ENCODE peak calls at places on chromosome 15, in nine cellular contexts. One of them, this sample, is unnamed.
A peak's percentile ranks its signal among the peaks of the same experiment; 100 is the strongest.

GRCh38 chr15:22902578-22902977 is 64.1 kb downstream of the NIPA2 start:
- DNase-seq in uterus: no peak
- DNase-seq in progenitor cell of endocrine pancreas: no peak
- DNase-seq in stimulated activated CD4-positive, alpha-beta T cell treated with anti-CD3 and anti-CD28 coated beads, Interleukin-1b, Interleukin-23, amount 100 ng/mL, for 24 hours: no peak
- DNase-seq in thoracic aorta: no peak
- DNase-seq in nucleus accumbens: no peak
- DNase-seq in effector CD4-positive, alpha-beta T cell: no peak
- DNase-seq in T1000: no peak
- DNase-seq in substantia nigra: no peak
- DNase-seq in this sample: no peak

GRCh38 chr15:98799991-98800390 is 151.7 kb downstream of the IGF1R start:
- DNase-seq in nucleus accumbens: no peak
- DNase-seq in progenitor cell of endocrine pancreas: no peak
- DNase-seq in thoracic aorta: no peak
- DNase-seq in stimulated activated CD4-positive, alpha-beta T cell treated with anti-CD3 and anti-CD28 coated beads, Interleukin-1b, Interleukin-23, amount 100 ng/mL, for 24 hours: no peak
- DNase-seq in T1000: no peak
- DNase-seq in effector CD4-positive, alpha-beta T cell: no peak
- DNase-seq in substantia nigra: no peak
- DNase-seq in uterus: no peak
- DNase-seq in this sample: peak; percentile 36

GRCh38 chr15:88834211-88834812 is 31.1 kb downstream of the ACAN start:
- DNase-seq in substantia nigra: peak; percentile 26
- DNase-seq in uterus: peak; percentile 38
- DNase-seq in thoracic aorta: peak; percentile 20
- DNase-seq in progenitor cell of endocrine pancreas: peak; percentile 30
- DNase-seq in nucleus accumbens: no peak
- DNase-seq in effector CD4-positive, alpha-beta T cell: no peak
- DNase-seq in T1000: no peak
- DNase-seq in stimulated activated CD4-positive, alpha-beta T cell treated with anti-CD3 and anti-CD28 coated beads, Interleukin-1b, Interleukin-23, amount 100 ng/mL, for 24 hours: no peak
- DNase-seq in this sample: peak; percentile 48

GRCh38 chr15:33111051-33111451 is 83.5 kb downstream of the FMN1 start:
- DNase-seq in uterus: no peak
- DNase-seq in T1000: no peak
- DNase-seq in thoracic aorta: no peak
- DNase-seq in substantia nigra: no peak
- DNase-seq in stimulated activated CD4-positive, alpha-beta T cell treated with anti-CD3 and anti-CD28 coated beads, Interleukin-1b, Interleukin-23, amount 100 ng/mL, for 24 hours: no peak
- DNase-seq in progenitor cell of endocrine pancreas: no peak
- DNase-seq in nucleus accumbens: no peak
- DNase-seq in effector CD4-positive, alpha-beta T cell: no peak
- DNase-seq in this sample: no peak

GRCh38 chr15:64947211-64947610 is 35.5 kb downstream of the ANKDD1A start:
- DNase-seq in stimulated activated CD4-positive, alpha-beta T cell treated with anti-CD3 and anti-CD28 coated beads, Interleukin-1b, Interleukin-23, amount 100 ng/mL, for 24 hours: no peak
- DNase-seq in effector CD4-positive, alpha-beta T cell: no peak
- DNase-seq in nucleus accumbens: no peak
- DNase-seq in uterus: no peak
- DNase-seq in T1000: no peak
- DNase-seq in substantia nigra: no peak
- DNase-seq in progenitor cell of endocrine pancreas: no peak
- DNase-seq in thoracic aorta: no peak
- DNase-seq in this sample: no peak

GRCh38 chr15:67548862-67549651 is 6.6 kb downstream of the MAP2K5 start:
- DNase-seq in substantia nigra: no peak
- DNase-seq in uterus: no peak
- DNase-seq in T1000: no peak
- DNase-seq in thoracic aorta: no peak
- DNase-seq in progenitor cell of endocrine pancreas: no peak
- DNase-seq in effector CD4-positive, alpha-beta T cell: no peak
- DNase-seq in nucleus accumbens: no peak
- DNase-seq in stimulated activated CD4-positive, alpha-beta T cell treated with anti-CD3 and anti-CD28 coated beads, Interleukin-1b, Interleukin-23, amount 100 ng/mL, for 24 hours: no peak
- DNase-seq in this sample: no peak

GRCh38 chr15:29849716-29850115 is 27.4 kb upstream of the TJP1 start:
- DNase-seq in progenitor cell of endocrine pancreas: no peak
- DNase-seq in thoracic aorta: no peak
- DNase-seq in uterus: no peak
- DNase-seq in T1000: no peak
- DNase-seq in effector CD4-positive, alpha-beta T cell: no peak
- DNase-seq in stimulated activated CD4-positive, alpha-beta T cell treated with anti-CD3 and anti-CD28 coated beads, Interleukin-1b, Interleukin-23, amount 100 ng/mL, for 24 hours: no peak
- DNase-seq in nucleus accumbens: no peak
- DNase-seq in substantia nigra: no peak
- DNase-seq in this sample: no peak

GRCh38 chr15:62584301-62585235 is 419.5 kb upstream of the C2CD4B start:
- DNase-seq in uterus: no peak
- DNase-seq in progenitor cell of endocrine pancreas: no peak
- DNase-seq in T1000: no peak
- DNase-seq in thoracic aorta: no peak
- DNase-seq in substantia nigra: no peak
- DNase-seq in effector CD4-positive, alpha-beta T cell: no peak
- DNase-seq in nucleus accumbens: no peak
- DNase-seq in stimulated activated CD4-positive, alpha-beta T cell treated with anti-CD3 and anti-CD28 coated beads, Interleukin-1b, Interleukin-23, amount 100 ng/mL, for 24 hours: no peak
- DNase-seq in this sample: no peak

GRCh38 chr15:74950078-74951000 is 6.2 kb downstream of the RPP25 start:
- DNase-seq in uterus: peak; percentile 83
- DNase-seq in substantia nigra: peak; percentile 15
- DNase-seq in progenitor cell of endocrine pancreas: peak; percentile 80
- DNase-seq in thoracic aorta: peak; percentile 42
- DNase-seq in T1000: peak; percentile 51
- DNase-seq in stimulated activated CD4-positive, alpha-beta T cell treated with anti-CD3 and anti-CD28 coated beads, Interleukin-1b, Interleukin-23, amount 100 ng/mL, for 24 hours: peak; percentile 64
- DNase-seq in nucleus accumbens: peak; percentile 13
- DNase-seq in effector CD4-positive, alpha-beta T cell: peak; percentile 71
- DNase-seq in this sample: peak; percentile 86

GRCh38 chr15:98609144-98609852 is 39.0 kb upstream of the IGF1R start:
- DNase-seq in progenitor cell of endocrine pancreas: no peak
- DNase-seq in stimulated activated CD4-positive, alpha-beta T cell treated with anti-CD3 and anti-CD28 coated beads, Interleukin-1b, Interleukin-23, amount 100 ng/mL, for 24 hours: no peak
- DNase-seq in thoracic aorta: no peak
- DNase-seq in T1000: peak; percentile 32
- DNase-seq in substantia nigra: no peak
- DNase-seq in effector CD4-positive, alpha-beta T cell: no peak
- DNase-seq in nucleus accumbens: no peak
- DNase-seq in uterus: no peak
- DNase-seq in this sample: no peak

GRCh38 chr15:80635953-80636352 is 59.2 kb upstream of the ABHD17C start:
- DNase-seq in nucleus accumbens: no peak
- DNase-seq in thoracic aorta: no peak
- DNase-seq in stimulated activated CD4-positive, alpha-beta T cell treated with anti-CD3 and anti-CD28 coated beads, Interleukin-1b, Interleukin-23, amount 100 ng/mL, for 24 hours: no peak
- DNase-seq in uterus: no peak
- DNase-seq in effector CD4-positive, alpha-beta T cell: no peak
- DNase-seq in progenitor cell of endocrine pancreas: no peak
- DNase-seq in T1000: no peak
- DNase-seq in substantia nigra: no peak
- DNase-seq in this sample: no peak

GRCh38 chr15:101318147-101318809 is 23.2 kb upstream of the SNRPA1 start:
- DNase-seq in T1000: no peak
- DNase-seq in progenitor cell of endocrine pancreas: no peak
- DNase-seq in substantia nigra: no peak
- DNase-seq in stimulated activated CD4-positive, alpha-beta T cell treated with anti-CD3 and anti-CD28 coated beads, Interleukin-1b, Interleukin-23, amount 100 ng/mL, for 24 hours: no peak
- DNase-seq in uterus: peak; percentile 3
- DNase-seq in thoracic aorta: no peak
- DNase-seq in effector CD4-positive, alpha-beta T cell: no peak
- DNase-seq in nucleus accumbens: no peak
- DNase-seq in this sample: no peak

GRCh38 chr15:82663186-82663600 is 16.0 kb upstream of the CPEB1 start:
- DNase-seq in nucleus accumbens: no peak
- DNase-seq in effector CD4-positive, alpha-beta T cell: peak; percentile 34
- DNase-seq in uterus: no peak
- DNase-seq in progenitor cell of endocrine pancreas: peak; percentile 79
- DNase-seq in stimulated activated CD4-positive, alpha-beta T cell treated with anti-CD3 and anti-CD28 coated beads, Interleukin-1b, Interleukin-23, amount 100 ng/mL, for 24 hours: no peak
- DNase-seq in substantia nigra: no peak
- DNase-seq in thoracic aorta: no peak
- DNase-seq in T1000: peak; percentile 3
- DNase-seq in this sample: no peak

GRCh38 chr15:92316586-92317295 is 76.9 kb upstream of the ST8SIA2 start:
- DNase-seq in uterus: no peak
- DNase-seq in thoracic aorta: no peak
- DNase-seq in stimulated activated CD4-positive, alpha-beta T cell treated with anti-CD3 and anti-CD28 coated beads, Interleukin-1b, Interleukin-23, amount 100 ng/mL, for 24 hours: no peak
- DNase-seq in nucleus accumbens: no peak
- DNase-seq in effector CD4-positive, alpha-beta T cell: no peak
- DNase-seq in T1000: no peak
- DNase-seq in progenitor cell of endocrine pancreas: no peak
- DNase-seq in substantia nigra: no peak
- DNase-seq in this sample: no peak

GRCh38 chr15:60758961-60759729 is 280.2 kb upstream of the ICE2 start:
- DNase-seq in effector CD4-positive, alpha-beta T cell: no peak
- DNase-seq in T1000: peak; percentile 53
- DNase-seq in progenitor cell of endocrine pancreas: no peak
- DNase-seq in nucleus accumbens: no peak
- DNase-seq in substantia nigra: no peak
- DNase-seq in stimulated activated CD4-positive, alpha-beta T cell treated with anti-CD3 and anti-CD28 coated beads, Interleukin-1b, Interleukin-23, amount 100 ng/mL, for 24 hours: no peak
- DNase-seq in uterus: no peak
- DNase-seq in thoracic aorta: no peak
- DNase-seq in this sample: no peak

GRCh38 chr15:94584833-94585244 is 353.5 kb downstream of the MCTP2 start:
- DNase-seq in stimulated activated CD4-positive, alpha-beta T cell treated with anti-CD3 and anti-CD28 coated beads, Interleukin-1b, Interleukin-23, amount 100 ng/mL, for 24 hours: no peak
- DNase-seq in effector CD4-positive, alpha-beta T cell: no peak
- DNase-seq in thoracic aorta: no peak
- DNase-seq in uterus: peak; percentile 18
- DNase-seq in T1000: no peak
- DNase-seq in progenitor cell of endocrine pancreas: no peak
- DNase-seq in substantia nigra: no peak
- DNase-seq in nucleus accumbens: no peak
- DNase-seq in this sample: no peak

GRCh38 chr15:22262613-22263020 is 182.3 kb downstream of the OR4M2 start:
- DNase-seq in thoracic aorta: no peak
- DNase-seq in T1000: no peak
- DNase-seq in substantia nigra: no peak
- DNase-seq in uterus: no peak
- DNase-seq in stimulated activated CD4-positive, alpha-beta T cell treated with anti-CD3 and anti-CD28 coated beads, Interleukin-1b, Interleukin-23, amount 100 ng/mL, for 24 hours: no peak
- DNase-seq in progenitor cell of endocrine pancreas: no peak
- DNase-seq in nucleus accumbens: no peak
- DNase-seq in effector CD4-positive, alpha-beta T cell: peak; percentile 30
- DNase-seq in this sample: no peak